ENCODE peak calls at places on chromosomes 13 and 19, in six cellular contexts. A is SK-MEL-5; S is non-pigmented ciliary epithelial cell; P is NCI-H1694 treated with DMSO at 0.1 percent for 48 hours; J is Jurkat, Clone E6-1; Y is activated CD4-positive, alpha-beta T cell treated with anti-CD3 and anti-CD28 coated beads for 24 hours. U is an unnamed sample.
A peak's percentile ranks its signal among the peaks of the same experiment; 100 is the strongest.

GRCh38 chr19:2795827-2796658 is 10.7 kb downstream of the THOP1 start:
- DNase-seq in S (no peak), Y (no peak), J (no peak), A (no peak), P (no peak), U (no peak)

GRCh38 chr13:106145070-106145469 is 390.4 kb downstream of the EFNB2 start:
- DNase-seq in P (no peak), Y (no peak), A (no peak), S (no peak), J (no peak), U (no peak)

GRCh38 chr19:56367829-56368711 is 25.3 kb downstream of the ZNF582 start:
- DNase-seq in J (no peak), A (peak; percentile 89), S (peak; percentile 93), Y (peak; percentile 53), P (peak; percentile 31), U (peak; percentile 70)

GRCh38 chr13:100454876-100455275 is 133.7 kb downstream of the GGACT start:
- DNase-seq in P (no peak), Y (no peak), A (no peak), J (no peak), S (peak; percentile 24), U (no peak)

GRCh38 chr19:39261704-39262103 is 6.5 kb upstream of the IFNL2 start:
- DNase-seq in S (no peak), Y (no peak), A (peak; percentile 14), P (no peak), J (no peak), U (no peak)

GRCh38 chr13:63551731-63552130 is 2136.1 kb upstream of the PCDH20 start:
- DNase-seq in J (no peak), Y (no peak), S (no peak), A (no peak), P (no peak), U (no peak)

GRCh38 chr13:110644892-110645521 is 29.7 kb downstream of the NAXD start:
- DNase-seq in P (peak; percentile 82), S (no peak), Y (no peak), J (no peak), A (peak; percentile 61), U (peak; percentile 28)

GRCh38 chr19:48991823-48992570 is 1.1 kb downstream of the GYS1 start:
- DNase-seq in S (no peak), Y (no peak), A (peak; percentile 73), P (no peak), J (no peak), U (no peak)

GRCh38 chr19:16268676-16269319 is 55.8 kb upstream of the KLF2 start:
- DNase-seq in Y (no peak), J (no peak), P (no peak), A (no peak), S (no peak), U (no peak)

GRCh38 chr13:95573226-95573625 is 20.7 kb downstream of the CLDN10 start:
- DNase-seq in Y (no peak), A (no peak), P (no peak), J (no peak), S (no peak), U (no peak)

GRCh38 chr19:6270822-6271221 is 9.0 kb downstream of the MLLT1 start:
- DNase-seq in J (no peak), S (no peak), Y (no peak), A (no peak), P (no peak), U (no peak)

GRCh38 chr13:99165753-99166587 is 34.7 kb upstream of the UBAC2 start:
- DNase-seq in A (no peak), Y (no peak), P (no peak), J (no peak), S (no peak), U (no peak)

GRCh38 chr19:45630463-45630862 is 8.7 kb downstream of the EML2 start:
- DNase-seq in J (no peak), S (peak; percentile 85), Y (no peak), A (peak; percentile 69), P (no peak), U (peak; percentile 84)

U was measured in foreskin melanocyte.